ENCODE peak calls at places on chromosomes 2 and 18, in nine cellular contexts. T, U, L, R, I, Y, B, H and G are unnamed samples.
A peak's percentile ranks its signal among the peaks of the same experiment; 100 is the strongest.

GRCh38 chr2:80573950-80574349 is 269.4 kb upstream of the LRRTM1 start:
- DNase-seq in T (no peak), U (no peak), L (no peak), R (peak; percentile 43), I (no peak), Y (no peak), B (no peak), H (no peak), G (no peak)

GRCh38 chr2:20539776-20540586 is 93.1 kb downstream of the RHOB start:
- DNase-seq in T (no peak), U (no peak), L (no peak), R (no peak), I (no peak), Y (peak; percentile 29), B (no peak), H (no peak), G (peak; percentile 22)

GRCh38 chr2:82139979-82140611 is 1835.5 kb upstream of the LRRTM1 start:
- DNase-seq in T (no peak), U (no peak), L (no peak), R (peak; percentile 0), I (no peak), Y (no peak), B (no peak), H (no peak), G (no peak)

GRCh38 chr2:168119519-168120141 is 127.8 kb downstream of the STK39 start:
- DNase-seq in T (peak; percentile 66), U (no peak), L (peak; percentile 41), R (no peak), I (no peak), Y (peak; percentile 76), B (no peak), H (no peak), G (peak; percentile 66)

GRCh38 chr18:67730884-67731283 is 214.4 kb upstream of the DSEL start:
- DNase-seq in T (no peak), U (no peak), L (no peak), R (peak; percentile 63), I (no peak), Y (peak; percentile 89), B (no peak), H (no peak), G (no peak)

GRCh38 chr2:43039376-43040080 is 186.9 kb downstream of the ZFP36L2 start:
- DNase-seq in T (no peak), U (no peak), L (no peak), R (no peak), I (no peak), Y (no peak), B (no peak), H (no peak), G (no peak)

GRCh38 chr2:60002158-60002867 is 551.1 kb downstream of the BCL11A start:
- DNase-seq in T (peak; percentile 20), U (no peak), L (no peak), R (no peak), I (no peak), Y (no peak), B (no peak), H (no peak), G (no peak)

GRCh38 chr18:77249583-77250500 is at the start of gene GALR1:
- DNase-seq in T (no peak), U (no peak), L (no peak), R (no peak), I (no peak), Y (no peak), B (no peak), H (no peak), G (no peak)

GRCh38 chr18:50286391-50287027 is 983 bp downstream of the CXXC1 start:
- DNase-seq in T (peak; percentile 43), U (no peak), L (peak; percentile 26), R (no peak), I (no peak), Y (peak; percentile 65), B (no peak), H (no peak), G (peak; percentile 77)

GRCh38 chr2:174979996-174980395 is 25.2 kb downstream of the CHN1 start:
- DNase-seq in T (no peak), U (no peak), L (no peak), R (no peak), I (no peak), Y (no peak), B (no peak), H (no peak), G (no peak)

GRCh38 chr2:15170068-15170775 is 390.9 kb downstream of the NBAS start:
- DNase-seq in T (no peak), U (no peak), L (no peak), R (no peak), I (no peak), Y (no peak), B (no peak), H (no peak), G (no peak)

GRCh38 chr18:59437851-59438250 is 78.8 kb upstream of the LMAN1 start:
- DNase-seq in T (no peak), U (no peak), L (no peak), R (no peak), I (no peak), Y (no peak), B (no peak), H (no peak), G (no peak)

GRCh38 chr2:25664531-25665307 is 8.7 kb downstream of the DTNB start:
- DNase-seq in T (peak; percentile 55), U (peak; percentile 17), L (peak; percentile 68), R (no peak), I (peak; percentile 53), Y (peak; percentile 71), B (no peak), H (no peak), G (peak; percentile 56)

GRCh38 chr2:14756981-14757657 is 124.6 kb downstream of the LRATD1 start:
- DNase-seq in T (no peak), U (no peak), L (no peak), R (peak; percentile 93), I (no peak), Y (peak; percentile 98), B (no peak), H (no peak), G (no peak)

GRCh38 chr2:235234711-235235110 is 259.1 kb upstream of the AGAP1 start:
- DNase-seq in T (no peak), U (no peak), L (no peak), R (no peak), I (no peak), Y (peak; percentile 55), B (no peak), H (no peak), G (no peak)

GRCh38 chr2:215843579-215843978 is 169.8 kb downstream of the MREG start:
- DNase-seq in T (no peak), U (no peak), L (peak; percentile 31), R (peak; percentile 69), I (no peak), Y (peak; percentile 98), B (no peak), H (peak; percentile 68), G (no peak)

GRCh38 chr2:164661349-164661748 is 40.1 kb upstream of the GRB14 start:
- DNase-seq in T (no peak), U (no peak), L (no peak), R (peak; percentile 19), I (no peak), Y (peak; percentile 33), B (no peak), H (no peak), G (no peak)

GRCh38 chr2:149611100-149611820 is 23.7 kb upstream of the MMADHC start:
- DNase-seq in T (no peak), U (no peak), L (no peak), R (no peak), I (no peak), Y (no peak), B (no peak), H (no peak), G (peak; percentile 7)

GRCh38 chr2:167862787-167863186 is 384.6 kb downstream of the STK39 start:
- DNase-seq in T (no peak), U (no peak), L (no peak), R (peak; percentile 79), I (no peak), Y (peak; percentile 52), B (peak; percentile 15), H (no peak), G (no peak)

GRCh38 chr18:35378206-35378795 is 1.2 kb upstream of the ZNF396 start:
- DNase-seq in T (no peak), U (no peak), L (no peak), R (no peak), I (no peak), Y (peak; percentile 38), B (no peak), H (no peak), G (no peak)

GRCh38 chr2:219206442-219207253 is at the start of gene ZFAND2B:
- DNase-seq in T (peak; percentile 97), U (peak; percentile 94), L (peak; percentile 78), R (peak; percentile 27), I (peak; percentile 95), Y (peak; percentile 87), B (peak; percentile 52), H (peak; percentile 72), G (peak; percentile 96)
- TF ChIP-seq CTCF in T (no peak), U (peak; percentile 33), L (no peak), R (no peak), I (peak; percentile 12), Y (no peak), B (no peak), H (peak; percentile 33), G (no peak)

GRCh38 chr18:498901-499300 is 1.6 kb downstream of the COLEC12 start:
- DNase-seq in T (no peak), U (no peak), L (no peak), R (no peak), I (no peak), Y (no peak), B (no peak), H (no peak), G (no peak)
- H3K4me3 ChIP-seq in T (no peak overlapping the region), U (peak overlapping the region; percentile 61), L (peak overlapping the region; percentile 29), R (peak overlapping the region; percentile 42), I (peak overlapping the region; percentile 66), Y (peak overlapping the region; percentile 75), B (no peak overlapping the region), H (peak overlapping the region; percentile 72), G (no peak overlapping the region)

DNA sequence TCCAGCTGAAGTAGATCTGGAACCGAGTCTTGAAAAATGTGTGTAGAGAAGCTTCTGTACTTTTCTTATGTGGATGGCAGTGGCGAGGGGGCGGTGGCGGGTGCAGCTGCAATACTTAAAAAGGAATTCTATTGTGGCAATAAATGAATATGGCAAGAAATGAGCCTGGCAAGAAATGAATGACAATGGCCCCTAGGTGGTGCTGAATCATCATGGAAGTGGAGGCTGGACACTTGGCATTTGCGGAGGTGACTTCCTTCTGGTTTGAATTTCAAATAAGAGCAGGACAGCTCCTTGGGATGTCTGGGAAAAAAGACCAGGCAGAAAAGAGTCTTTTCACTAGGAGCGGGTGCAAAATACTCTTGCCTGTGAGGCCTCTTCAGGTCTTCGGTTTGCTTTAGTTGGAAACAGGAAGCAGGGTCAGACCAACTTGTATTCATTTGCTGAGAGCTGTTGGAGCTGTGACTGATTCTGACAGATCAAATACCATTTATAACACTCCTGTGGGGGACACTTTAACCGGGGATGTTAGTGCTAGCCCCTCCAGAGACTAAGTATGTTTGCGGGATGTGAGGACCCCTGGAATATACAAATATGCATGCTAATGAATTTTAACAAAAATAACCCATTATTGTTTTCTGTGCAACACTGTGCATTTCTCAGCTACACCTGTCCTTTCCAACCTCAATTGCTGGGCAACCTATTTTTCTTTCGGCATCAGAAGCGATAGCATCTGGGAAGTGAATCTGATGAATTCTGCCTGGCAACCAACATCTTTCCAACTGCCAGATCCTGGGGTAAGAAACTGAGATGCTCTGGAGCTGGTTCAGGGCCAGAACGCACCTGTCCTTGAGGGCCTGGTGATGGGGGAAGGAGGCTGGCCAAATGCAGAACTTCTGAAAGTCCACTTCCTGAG is 35.4 kb downstream of the FASTKD2 start:
- DNase-seq in T (peak; percentile 51), U (peak; percentile 31), L (peak; percentile 47), R (peak; percentile 29), I (peak; percentile 68), Y (peak; percentile 83), B (no peak), H (peak; percentile 19), G (peak; percentile 60)
- TF ChIP-seq CTCF in T (peak; percentile 84), U (peak; percentile 81), L (peak; percentile 70), R (peak; percentile 78), I (peak; percentile 80), Y (peak; percentile 77), B (peak; percentile 80), H (peak; percentile 57), G (peak; percentile 59)

GRCh38 chr2:196316050-196316430 is 144.7 kb upstream of the STK17B start:
- DNase-seq in T (no peak), U (no peak), L (no peak), R (no peak), I (no peak), Y (no peak), B (no peak), H (no peak), G (no peak)
- H3K4me3 ChIP-seq in T (no peak overlapping the region), U (no peak overlapping the region), L (no peak overlapping the region), R (no peak overlapping the region), I (no peak overlapping the region), Y (no peak overlapping the region), B (no peak overlapping the region), H (no peak overlapping the region), G (no peak overlapping the region)